ENCODE peak calls at places on chromosomes 2 and 18, in four cellular contexts. R is sigmoid colon; W is effector memory CD4-positive, alpha-beta T cell; Y is adrenal gland. L is an unnamed sample.

GRCh38 chr2:168997794-168998193 is 33.3 kb downstream of the ABCB11 start:
- DNase-seq in R (no peak), W (no peak), Y (no peak), L (no peak)

GRCh38 chr2:20578895-20579825 is 71.7 kb downstream of the HS1BP3 start:
- DNase-seq in R (peak; percentile 93), W (no peak), Y (peak; percentile 94), L (peak; percentile 58)

GRCh38 chr18:59918320-59918755 is 18.5 kb downstream of the PMAIP1 start:
- DNase-seq in R (peak; percentile 72), W (no peak), Y (peak; percentile 51), L (peak; percentile 55)

GRCh38 chr2:57696016-57696415 is 350.6 kb upstream of the VRK2 start:
- DNase-seq in R (no peak), W (no peak), Y (no peak), L (no peak)

GRCh38 chr18:77071711-77072292 is 60.8 kb downstream of the MBP start:
- DNase-seq in R (no peak), W (peak; percentile 69), Y (peak; percentile 60), L (no peak)

GRCh38 chr2:229087843-229088520 is 183.1 kb downstream of the PID1 start:
- DNase-seq in R (no peak), W (no peak), Y (no peak), L (no peak)

GRCh38 chr2:86806059-86806857 is 15.5 kb upstream of the CD8A start:
- DNase-seq in R (no peak), W (no peak), Y (no peak), L (no peak)

GRCh38 chr2:235854276-235854675 is 313.9 kb downstream of the GBX2 start:
- DNase-seq in R (no peak), W (no peak), Y (no peak), L (no peak)

GRCh38 chr2:58710795-58711279 is 469.7 kb upstream of the FANCL start:
- DNase-seq in R (peak; percentile 61), W (no peak), Y (no peak), L (no peak)

GRCh38 chr2:29146197-29146596 is 31.0 kb downstream of the CLIP4 start:
- DNase-seq in R (no peak), W (no peak), Y (no peak), L (no peak)

GRCh38 chr2:108587621-108588020 is 53.4 kb downstream of the LIMS1 start:
- DNase-seq in R (peak; percentile 76), W (no peak), Y (peak; percentile 93), L (no peak)

GRCh38 chr2:108588070-108588668 is 53.9 kb downstream of the LIMS1 start:
- DNase-seq in R (no peak), W (no peak), Y (no peak), L (no peak)

GRCh38 chr2:108591163-108591562 is 56.9 kb downstream of the LIMS1 start:
- DNase-seq in R (no peak), W (no peak), Y (no peak), L (no peak)

GRCh38 chr2:108589786-108590185 is 55.5 kb downstream of the LIMS1 start:
- DNase-seq in R (no peak), W (no peak), Y (no peak), L (no peak)

GRCh38 chr2:108589372-108589771 is 55.1 kb downstream of the LIMS1 start:
- DNase-seq in R (no peak), W (no peak), Y (no peak), L (no peak)
- H3K4me1 ChIP-seq in R (peaks cover 95% of the 10 kb centered on the region), W (peaks cover 3% of the 10 kb centered on the region), Y (peaks cover 40% of the 10 kb centered on the region), L (peaks cover 31% of the 10 kb centered on the region)

DNA sequence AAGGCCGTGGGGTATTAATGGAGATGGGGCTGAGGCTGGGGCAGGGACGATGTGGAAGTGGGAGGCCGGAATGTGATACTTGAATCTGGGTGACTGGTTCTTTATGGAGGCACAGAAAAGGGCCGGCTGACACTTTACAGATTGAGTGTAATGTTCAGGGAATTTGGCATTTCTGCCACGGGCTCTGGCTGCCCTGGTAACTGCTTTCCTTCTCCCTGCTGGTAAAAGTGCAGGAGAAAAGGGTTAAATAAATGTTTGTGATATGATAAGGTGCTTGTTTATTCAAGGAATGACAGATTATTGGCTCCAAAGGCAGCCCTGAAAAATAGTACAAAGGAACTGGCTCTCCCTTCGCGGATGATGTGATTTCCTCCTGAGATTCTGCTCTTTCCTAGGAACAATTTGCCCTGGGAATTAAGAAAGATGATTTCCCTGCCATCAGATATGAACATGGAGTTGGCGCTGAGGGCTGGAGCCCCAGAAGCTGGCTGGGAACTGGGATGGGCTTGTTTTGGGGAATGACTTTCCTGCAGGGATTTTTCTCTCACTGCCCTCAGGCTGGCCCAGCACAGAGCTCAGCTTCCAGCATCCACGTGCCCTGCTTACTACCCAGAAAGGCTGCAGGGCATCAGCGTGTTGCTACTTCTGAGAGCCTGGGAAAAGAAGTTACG is 52.9 kb upstream of the CTAGE1 start:
- DNase-seq in R (no peak), W (no peak), Y (no peak), L (no peak)
- H3K4me1 ChIP-seq in R (peaks cover 49% of the 10 kb centered on the region), W (no peaks in the 10 kb centered on the region), Y (peaks cover 29% of the 10 kb centered on the region), L (peaks cover 8% of the 10 kb centered on the region)

GRCh38 chr18:46319793-46320192 is 215.6 kb downstream of the HAUS1 start:
- DNase-seq in R (no peak), W (no peak), Y (no peak), L (no peak)
- H3K4me1 ChIP-seq in R (no peaks in the 10 kb centered on the region), W (no peaks in the 10 kb centered on the region), Y (no peaks in the 10 kb centered on the region), L (no peaks in the 10 kb centered on the region)

DNA sequence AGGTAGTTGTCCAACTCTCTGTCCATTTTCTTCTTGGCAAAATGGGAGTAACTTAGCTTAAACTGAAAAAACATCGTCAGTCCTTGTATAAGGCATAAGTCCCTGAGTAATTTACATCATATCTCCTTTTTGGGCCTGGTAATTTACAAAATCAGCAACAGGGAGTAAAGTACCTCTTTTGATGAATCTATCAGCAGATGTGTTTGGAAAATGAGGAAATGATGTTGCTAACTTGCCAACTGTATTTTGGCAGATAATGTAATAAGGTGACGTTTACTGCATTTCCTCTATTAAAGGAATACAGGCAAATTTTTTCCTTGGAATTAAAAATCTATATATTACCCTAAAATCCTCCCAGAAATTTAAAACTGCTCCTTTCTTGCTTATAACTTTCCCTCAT is 29.2 kb downstream of the ANKRD44 start:
- DNase-seq in R (no peak), W (no peak), Y (no peak), L (no peak)
- H3K4me1 ChIP-seq in R (peaks cover 40% of the 10 kb centered on the region), W (peaks cover 74% of the 10 kb centered on the region), Y (no peaks in the 10 kb centered on the region), L (peaks cover 5% of the 10 kb centered on the region)

L was measured in transverse colon.